ENCODE peak calls at places on chromosomes 3 and 15, in five cellular contexts. J, R, B, C and L are unnamed samples.

GRCh38 chr15:78449220-78449999 is 11.4 kb downstream of the IREB2 start:
- DNase-seq in B (no peak), J (no peak), R (no peak), C (no peak), L (no peak)

GRCh38 chr15:59885832-59886231 is 118.3 kb upstream of the FOXB1 start:
- DNase-seq in R (no peak), J (no peak), B (no peak), C (no peak), L (no peak)

GRCh38 chr15:74036271-74037170 is 42.0 kb downstream of the PML start:
- DNase-seq in R (peak), J (no peak), B (no peak), C (peak), L (no peak)

GRCh38 chr3:17550624-17551023 is 191.8 kb downstream of the TBC1D5 start:
- DNase-seq in B (no peak), R (no peak), J (no peak), C (no peak), L (no peak)

GRCh38 chr3:19934098-19934566 is at the start of gene EFHB:
- DNase-seq in J (peak), B (no peak), C (no peak), R (no peak), L (no peak)

GRCh38 chr3:67653425-67654098 is 850 bp downstream of the SUCLG2 start:
- DNase-seq in B (no peak), R (no peak), J (peak), C (no peak), L (no peak)

GRCh38 chr15:40279437-40280141 is 3.3 kb downstream of the ANKRD63 start:
- DNase-seq in C (no peak), J (peak), R (peak), B (peak), L (no peak)

GRCh38 chr3:59496250-59496649 is 446.4 kb upstream of the CFAP20DC start:
- DNase-seq in J (no peak), C (no peak), B (no peak), R (no peak), L (no peak)

GRCh38 chr15:83053151-83053550 is 13.9 kb downstream of the BTBD1 start:
- DNase-seq in B (no peak), J (no peak), R (no peak), C (peak), L (no peak)

GRCh38 chr3:34132069-34132677 is 333.7 kb downstream of the PDCD6IP start:
- DNase-seq in R (peak), B (no peak), J (no peak), C (no peak), L (no peak)

GRCh38 chr3:124812291-124813265 is 74.6 kb downstream of the ITGB5 start:
- DNase-seq in C (peak), J (peak), R (peak), B (no peak), L (no peak)

GRCh38 chr15:75672646-75673425 is 25.1 kb downstream of the SNX33 start:
- DNase-seq in J (no peak), R (peak), B (no peak), C (no peak), L (no peak)

GRCh38 chr3:59313365-59313764 is 263.5 kb upstream of the CFAP20DC start:
- DNase-seq in C (no peak), B (no peak), R (peak), J (peak), L (no peak)

GRCh38 chr3:86856711-86857110 is 134.2 kb downstream of the VGLL3 start:
- DNase-seq in B (no peak), J (no peak), R (no peak), C (no peak), L (no peak)

GRCh38 chr3:46541856-46542255 is 24.2 kb downstream of the LRRC2 start:
- DNase-seq in J (peak), B (no peak), R (no peak), C (no peak), L (no peak)

GRCh38 chr3:168095611-168096209 is at the start of gene GOLIM4:
- DNase-seq in B (no peak), R (peak), C (peak), J (peak), L (peak)

GRCh38 chr3:45590256-45590655 is 4.3 kb upstream of the LIMD1 start:
- DNase-seq in J (no peak), R (no peak), C (no peak), B (no peak), L (no peak)

GRCh38 chr3:141949394-141949793 is 73.0 kb downstream of the ATP1B3 start:
- DNase-seq in R (no peak), B (no peak), C (no peak), J (no peak), L (no peak)

GRCh38 chr3:15345608-15346137 is 13.3 kb upstream of the SH3BP5 start:
- DNase-seq in C (no peak), B (no peak), R (no peak), J (peak), L (no peak)